ENCODE peak calls at places on chromosomes 1 and 21, in eight cellular contexts. One of them, this sample, is unnamed.
A peak's percentile ranks its signal among the peaks of the same experiment; 100 is the strongest.

GRCh38 chr1:35431173-35431599 is 126.0 kb downstream of the KIAA0319L start:
- DNase-seq in body of pancreas: no peak
- DNase-seq in PC-9: no peak
- DNase-seq in tibial artery: no peak
- DNase-seq in neural progenitor cell: no peak
- DNase-seq in breast epithelium: no peak
- DNase-seq in suprapubic skin: no peak
- DNase-seq in GM23248: no peak
- DNase-seq in this sample: no peak

GRCh38 chr1:241749924-241750695 is 97.9 kb upstream of the EXO1 start:
- DNase-seq in body of pancreas: no peak
- DNase-seq in PC-9: peak; percentile 22
- DNase-seq in tibial artery: no peak
- DNase-seq in neural progenitor cell: no peak
- DNase-seq in breast epithelium: no peak
- DNase-seq in suprapubic skin: no peak
- DNase-seq in GM23248: peak; percentile 23
- DNase-seq in this sample: no peak

GRCh38 chr1:12153181-12153785 is 13.5 kb upstream of the TNFRSF1B start:
- DNase-seq in body of pancreas: no peak
- DNase-seq in PC-9: no peak
- DNase-seq in tibial artery: peak; percentile 83
- DNase-seq in neural progenitor cell: no peak
- DNase-seq in breast epithelium: no peak
- DNase-seq in suprapubic skin: no peak
- DNase-seq in GM23248: peak; percentile 93
- DNase-seq in this sample: peak; percentile 36

GRCh38 chr1:193183019-193183643 is 3.3 kb downstream of the B3GALT2 start:
- DNase-seq in body of pancreas: no peak
- DNase-seq in PC-9: no peak
- DNase-seq in tibial artery: no peak
- DNase-seq in neural progenitor cell: peak; percentile 50
- DNase-seq in breast epithelium: no peak
- DNase-seq in suprapubic skin: no peak
- DNase-seq in GM23248: peak; percentile 69
- DNase-seq in this sample: no peak

GRCh38 chr1:215526147-215526845 is 40.8 kb upstream of the KCTD3 start:
- DNase-seq in body of pancreas: no peak
- DNase-seq in PC-9: no peak
- DNase-seq in tibial artery: no peak
- DNase-seq in neural progenitor cell: peak; percentile 59
- DNase-seq in breast epithelium: no peak
- DNase-seq in suprapubic skin: no peak
- DNase-seq in GM23248: peak; percentile 62
- DNase-seq in this sample: no peak

GRCh38 chr1:171663854-171664550 is 11.5 kb upstream of the MYOC start:
- DNase-seq in body of pancreas: no peak
- DNase-seq in PC-9: no peak
- DNase-seq in tibial artery: no peak
- DNase-seq in neural progenitor cell: no peak
- DNase-seq in breast epithelium: no peak
- DNase-seq in suprapubic skin: no peak
- DNase-seq in GM23248: peak; percentile 72
- DNase-seq in this sample: no peak

GRCh38 chr1:112524986-112525385 is 16.2 kb downstream of the WNT2B start:
- DNase-seq in body of pancreas: no peak
- DNase-seq in PC-9: no peak
- DNase-seq in tibial artery: no peak
- DNase-seq in neural progenitor cell: no peak
- DNase-seq in breast epithelium: no peak
- DNase-seq in suprapubic skin: no peak
- DNase-seq in GM23248: no peak
- DNase-seq in this sample: no peak

GRCh38 chr1:241237873-241238272 is 119.1 kb downstream of the RGS7 start:
- DNase-seq in body of pancreas: no peak
- DNase-seq in PC-9: no peak
- DNase-seq in tibial artery: no peak
- DNase-seq in neural progenitor cell: peak; percentile 38
- DNase-seq in breast epithelium: no peak
- DNase-seq in suprapubic skin: no peak
- DNase-seq in GM23248: no peak
- DNase-seq in this sample: no peak

GRCh38 chr1:162138107-162138506 is 68.6 kb downstream of the NOS1AP start:
- DNase-seq in body of pancreas: no peak
- DNase-seq in PC-9: no peak
- DNase-seq in tibial artery: no peak
- DNase-seq in neural progenitor cell: no peak
- DNase-seq in breast epithelium: no peak
- DNase-seq in suprapubic skin: no peak
- DNase-seq in GM23248: no peak
- DNase-seq in this sample: no peak
- H3K27ac ChIP-seq in body of pancreas: no peak overlapping the region
- H3K27ac ChIP-seq in PC-9: peak overlapping the region; percentile 96
- H3K27ac ChIP-seq in tibial artery: no peak overlapping the region
- H3K27ac ChIP-seq in neural progenitor cell: no peak overlapping the region
- H3K27ac ChIP-seq in breast epithelium: no peak overlapping the region
- H3K27ac ChIP-seq in suprapubic skin: no peak overlapping the region
- H3K27ac ChIP-seq in GM23248: no peak overlapping the region
- H3K27ac ChIP-seq in this sample: no peak overlapping the region

GRCh38 chr1:183592733-183593132 is 2.5 kb upstream of the NCF2 start:
- DNase-seq in body of pancreas: no peak
- DNase-seq in PC-9: no peak
- DNase-seq in tibial artery: no peak
- DNase-seq in neural progenitor cell: no peak
- DNase-seq in breast epithelium: no peak
- DNase-seq in suprapubic skin: no peak
- DNase-seq in GM23248: no peak
- DNase-seq in this sample: no peak
- H3K4me1 ChIP-seq in body of pancreas: no peaks in the 10 kb centered on the region
- H3K4me1 ChIP-seq in PC-9: peaks cover 32% of the 10 kb centered on the region
- H3K4me1 ChIP-seq in tibial artery: peaks cover under 1% of the 10 kb centered on the region
- H3K4me1 ChIP-seq in neural progenitor cell: no peaks in the 10 kb centered on the region
- H3K4me1 ChIP-seq in breast epithelium: no peaks in the 10 kb centered on the region
- H3K4me1 ChIP-seq in suprapubic skin: peaks cover 8% of the 10 kb centered on the region
- H3K4me1 ChIP-seq in GM23248: peaks cover 6% of the 10 kb centered on the region
- H3K4me1 ChIP-seq in this sample: no peaks in the 10 kb centered on the region

GRCh38 chr1:3441880-3442279 is 12.6 kb upstream of the ARHGEF16 start:
- DNase-seq in body of pancreas: no peak
- DNase-seq in PC-9: no peak
- DNase-seq in tibial artery: no peak
- DNase-seq in neural progenitor cell: no peak
- DNase-seq in breast epithelium: no peak
- DNase-seq in suprapubic skin: no peak
- DNase-seq in GM23248: no peak
- DNase-seq in this sample: no peak

GRCh38 chr1:3440711-3441389 is 13.6 kb upstream of the ARHGEF16 start:
- DNase-seq in body of pancreas: no peak
- DNase-seq in PC-9: no peak
- DNase-seq in tibial artery: no peak
- DNase-seq in neural progenitor cell: no peak
- DNase-seq in breast epithelium: no peak
- DNase-seq in suprapubic skin: no peak
- DNase-seq in GM23248: no peak
- DNase-seq in this sample: no peak

GRCh38 chr1:3442901-3443300 is 11.6 kb upstream of the ARHGEF16 start:
- DNase-seq in body of pancreas: no peak
- DNase-seq in PC-9: no peak
- DNase-seq in tibial artery: no peak
- DNase-seq in neural progenitor cell: no peak
- DNase-seq in breast epithelium: no peak
- DNase-seq in suprapubic skin: no peak
- DNase-seq in GM23248: no peak
- DNase-seq in this sample: no peak

GRCh38 chr1:3441449-3441848 is 13.0 kb upstream of the ARHGEF16 start:
- DNase-seq in body of pancreas: no peak
- DNase-seq in PC-9: no peak
- DNase-seq in tibial artery: no peak
- DNase-seq in neural progenitor cell: no peak
- DNase-seq in breast epithelium: no peak
- DNase-seq in suprapubic skin: no peak
- DNase-seq in GM23248: no peak
- DNase-seq in this sample: no peak

DNA sequence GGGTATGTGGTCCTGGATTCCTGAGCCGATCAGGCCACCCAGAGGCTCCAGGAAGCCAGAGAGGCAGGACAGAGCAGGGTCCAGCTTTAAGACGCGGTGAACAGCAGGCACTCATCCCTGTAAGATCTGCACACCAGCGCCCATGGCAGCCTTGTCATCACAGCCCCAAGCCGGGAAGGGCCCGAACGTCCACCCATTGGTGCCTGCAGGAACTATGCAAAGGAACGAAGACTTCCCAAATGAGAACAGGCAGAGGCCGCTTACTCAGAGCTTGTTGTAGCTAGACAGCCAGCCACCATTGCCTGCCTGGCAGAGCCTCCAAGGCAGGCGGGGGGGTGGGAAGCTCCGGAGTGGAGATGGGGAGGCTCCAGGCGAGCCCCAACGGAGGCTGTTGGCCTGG is 12.1 kb upstream of the ARHGEF16 start:
- DNase-seq in body of pancreas: no peak
- DNase-seq in PC-9: no peak
- DNase-seq in tibial artery: no peak
- DNase-seq in neural progenitor cell: no peak
- DNase-seq in breast epithelium: no peak
- DNase-seq in suprapubic skin: no peak
- DNase-seq in GM23248: no peak
- DNase-seq in this sample: no peak
- H3K27ac ChIP-seq in body of pancreas: no peak overlapping the region
- H3K27ac ChIP-seq in PC-9: no peak overlapping the region
- H3K27ac ChIP-seq in tibial artery: no peak overlapping the region
- H3K27ac ChIP-seq in neural progenitor cell: no peak overlapping the region
- H3K27ac ChIP-seq in breast epithelium: no peak overlapping the region
- H3K27ac ChIP-seq in suprapubic skin: no peak overlapping the region
- H3K27ac ChIP-seq in GM23248: no peak overlapping the region
- H3K27ac ChIP-seq in this sample: no peak overlapping the region

GRCh38 chr1:5099558-5099957 is 445.1 kb downstream of the AJAP1 start:
- DNase-seq in body of pancreas: no peak
- DNase-seq in PC-9: peak; percentile 0
- DNase-seq in tibial artery: no peak
- DNase-seq in neural progenitor cell: peak; percentile 25
- DNase-seq in breast epithelium: no peak
- DNase-seq in suprapubic skin: no peak
- DNase-seq in GM23248: no peak
- DNase-seq in this sample: no peak
- H3K4me1 ChIP-seq in body of pancreas: no peaks in the 10 kb centered on the region
- H3K4me1 ChIP-seq in PC-9: no peaks in the 10 kb centered on the region
- H3K4me1 ChIP-seq in tibial artery: no peaks in the 10 kb centered on the region
- H3K4me1 ChIP-seq in neural progenitor cell: peaks cover 12% of the 10 kb centered on the region
- H3K4me1 ChIP-seq in breast epithelium: no peaks in the 10 kb centered on the region
- H3K4me1 ChIP-seq in suprapubic skin: no peaks in the 10 kb centered on the region
- H3K4me1 ChIP-seq in GM23248: no peaks in the 10 kb centered on the region
- H3K4me1 ChIP-seq in this sample: no peaks in the 10 kb centered on the region

GRCh38 chr1:10641976-10642375 is 154.5 kb downstream of the CASZ1 start:
- DNase-seq in body of pancreas: no peak
- DNase-seq in PC-9: no peak
- DNase-seq in tibial artery: no peak
- DNase-seq in neural progenitor cell: no peak
- DNase-seq in breast epithelium: no peak
- DNase-seq in suprapubic skin: no peak
- DNase-seq in GM23248: no peak
- DNase-seq in this sample: no peak
- H3K27ac ChIP-seq in body of pancreas: no peak overlapping the region
- H3K27ac ChIP-seq in PC-9: no peak overlapping the region
- H3K27ac ChIP-seq in tibial artery: peak overlapping the region; percentile 73
- H3K27ac ChIP-seq in neural progenitor cell: no peak overlapping the region
- H3K27ac ChIP-seq in breast epithelium: peak overlapping the region; percentile 82
- H3K27ac ChIP-seq in suprapubic skin: no peak overlapping the region
- H3K27ac ChIP-seq in GM23248: no peak overlapping the region
- H3K27ac ChIP-seq in this sample: no peak overlapping the region

GRCh38 chr21:38277501-38278111 is 20.8 kb downstream of the KCNJ15 start:
- DNase-seq in body of pancreas: no peak
- DNase-seq in PC-9: no peak
- DNase-seq in tibial artery: no peak
- DNase-seq in neural progenitor cell: no peak
- DNase-seq in breast epithelium: no peak
- DNase-seq in suprapubic skin: no peak
- DNase-seq in GM23248: peak; percentile 99
- DNase-seq in this sample: peak; percentile 43

GRCh38 chr21:38282921-38283320 is 26.1 kb downstream of the KCNJ15 start:
- DNase-seq in body of pancreas: no peak
- DNase-seq in PC-9: no peak
- DNase-seq in tibial artery: no peak
- DNase-seq in neural progenitor cell: no peak
- DNase-seq in breast epithelium: no peak
- DNase-seq in suprapubic skin: no peak
- DNase-seq in GM23248: peak; percentile 70
- DNase-seq in this sample: no peak

GRCh38 chr21:38284221-38284620 is 27.4 kb downstream of the KCNJ15 start:
- DNase-seq in body of pancreas: no peak
- DNase-seq in PC-9: no peak
- DNase-seq in tibial artery: no peak
- DNase-seq in neural progenitor cell: no peak
- DNase-seq in breast epithelium: no peak
- DNase-seq in suprapubic skin: no peak
- DNase-seq in GM23248: no peak
- DNase-seq in this sample: peak; percentile 60

DNA sequence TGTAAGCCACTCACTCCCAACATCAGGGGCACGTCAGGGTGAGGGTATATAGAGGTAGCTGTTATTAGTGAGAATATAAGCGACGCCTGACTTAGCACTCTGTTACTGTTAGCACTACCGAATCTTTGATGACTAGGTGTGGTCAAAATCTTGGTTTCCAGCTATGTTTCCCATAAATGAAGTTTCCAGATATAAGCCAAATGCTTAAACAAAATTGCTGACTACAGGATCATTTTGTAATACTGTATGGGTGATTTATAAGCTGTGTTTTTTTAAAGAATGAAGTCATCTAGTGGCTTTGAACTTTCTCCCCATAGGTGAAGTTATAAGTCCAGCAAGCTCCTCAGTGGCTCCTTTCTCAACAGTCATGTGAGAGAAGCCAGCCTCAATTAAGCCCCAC is 23.7 kb downstream of the KCNJ15 start:
- DNase-seq in body of pancreas: no peak
- DNase-seq in PC-9: no peak
- DNase-seq in tibial artery: no peak
- DNase-seq in neural progenitor cell: no peak
- DNase-seq in breast epithelium: no peak
- DNase-seq in suprapubic skin: no peak
- DNase-seq in GM23248: no peak
- DNase-seq in this sample: no peak
- H3K4me1 ChIP-seq in body of pancreas: no peaks in the 10 kb centered on the region
- H3K4me1 ChIP-seq in PC-9: no peaks in the 10 kb centered on the region
- H3K4me1 ChIP-seq in tibial artery: no peaks in the 10 kb centered on the region
- H3K4me1 ChIP-seq in neural progenitor cell: no peaks in the 10 kb centered on the region
- H3K4me1 ChIP-seq in breast epithelium: no peaks in the 10 kb centered on the region
- H3K4me1 ChIP-seq in suprapubic skin: peaks cover 22% of the 10 kb centered on the region
- H3K4me1 ChIP-seq in GM23248: peaks cover 23% of the 10 kb centered on the region
- H3K4me1 ChIP-seq in this sample: peaks cover 35% of the 10 kb centered on the region

GRCh38 chr1:147177611-147178370 is 5.5 kb upstream of the PRKAB2 start:
- DNase-seq in body of pancreas: no peak
- DNase-seq in PC-9: no peak
- DNase-seq in tibial artery: peak; percentile 67
- DNase-seq in neural progenitor cell: no peak
- DNase-seq in breast epithelium: no peak
- DNase-seq in suprapubic skin: no peak
- DNase-seq in GM23248: peak; percentile 63
- DNase-seq in this sample: peak; percentile 12
- H3K27ac ChIP-seq in body of pancreas: no peak overlapping the region
- H3K27ac ChIP-seq in PC-9: no peak overlapping the region
- H3K27ac ChIP-seq in tibial artery: peak overlapping the region; percentile 69
- H3K27ac ChIP-seq in neural progenitor cell: no peak overlapping the region
- H3K27ac ChIP-seq in breast epithelium: peak overlapping the region; percentile 56
- H3K27ac ChIP-seq in suprapubic skin: peak overlapping the region; percentile 85
- H3K27ac ChIP-seq in GM23248: peak overlapping the region; percentile 31
- H3K27ac ChIP-seq in this sample: peak overlapping the region; percentile 6